ENCODE peak calls at places on chromosome 6, in seven cellular contexts. H is NB4, Z is gastrocnemius medialis, G is left lung, Q is mucosa of descending colon, A is lower lobe of right lung, O is IMR-90. M is an unnamed sample.

GRCh38 chr6:85498596-85499258 is 48.8 kb downstream of the NT5E start:
- DNase-seq in H (no peak), G (no peak), Z (no peak), Q (peak; percentile 71), A (no peak), O (peak; percentile 46), M (no peak)

GRCh38 chr6:110415297-110415916 is at the start of gene DDO:
- DNase-seq in Z (peak; percentile 96), O (peak; percentile 22), H (no peak), Q (peak; percentile 59), G (peak; percentile 64), A (peak; percentile 70), M (no peak)

GRCh38 chr6:163780993-163781392 is 366.5 kb downstream of the QKI start:
- DNase-seq in A (no peak), G (no peak), O (peak; percentile 11), Z (peak; percentile 91), H (no peak), Q (no peak), M (no peak)

GRCh38 chr6:128657181-128657580 is 136.8 kb upstream of the PTPRK start:
- DNase-seq in H (no peak), G (no peak), O (peak; percentile 49), A (no peak), Z (no peak), Q (no peak), M (no peak)

GRCh38 chr6:150685860-150686259 is 86.2 kb downstream of the PLEKHG1 start:
- DNase-seq in O (peak; percentile 1), A (peak; percentile 58), H (peak; percentile 49), Z (no peak), G (peak; percentile 56), Q (peak; percentile 61), M (no peak)

GRCh38 chr6:24274441-24275083 is 83.3 kb downstream of the DCDC2 start:
- DNase-seq in Q (peak; percentile 7), H (peak; percentile 23), A (no peak), O (peak; percentile 23), Z (no peak), G (no peak), M (no peak)

GRCh38 chr6:80480478-80481157 is 374.1 kb downstream of the BCKDHB start:
- DNase-seq in Q (no peak), H (no peak), G (no peak), A (no peak), Z (no peak), O (no peak), M (no peak)

GRCh38 chr6:110593637-110594036 is 117.2 kb upstream of the SLC22A16 start:
- DNase-seq in G (no peak), A (no peak), Z (no peak), O (no peak), Q (no peak), H (no peak), M (no peak)

GRCh38 chr6:104633125-104633524 is 226.6 kb downstream of the HACE1 start:
- DNase-seq in A (no peak), G (no peak), O (no peak), Z (no peak), H (no peak), Q (no peak), M (no peak)

GRCh38 chr6:41040101-41040910 is 1.3 kb upstream of the UNC5CL start:
- DNase-seq in O (no peak), Q (peak; percentile 55), G (peak; percentile 75), A (no peak), Z (peak; percentile 50), H (peak; percentile 52), M (no peak)

GRCh38 chr6:45483021-45483420 is 105.3 kb upstream of the SUPT3H start:
- DNase-seq in Q (no peak), O (peak; percentile 98), A (no peak), G (no peak), Z (no peak), H (no peak), M (peak; percentile 99)

GRCh38 chr6:126352514-126352913 is 12.6 kb downstream of the CENPW start:
- DNase-seq in O (no peak), Q (no peak), H (no peak), Z (no peak), G (no peak), A (no peak), M (no peak)

GRCh38 chr6:142478117-142478516 is 176.3 kb downstream of the ADGRG6 start:
- DNase-seq in Z (no peak), H (peak; percentile 80), G (no peak), O (peak; percentile 41), A (peak; percentile 45), Q (no peak), M (no peak)

GRCh38 chr6:149581349-149581748 is 15.2 kb downstream of the GINM1 start:
- DNase-seq in G (no peak), H (no peak), Z (no peak), Q (no peak), O (no peak), A (no peak), M (no peak)

GRCh38 chr6:65706436-65706835 is 590 bp downstream of the EYS start:
- DNase-seq in Z (no peak), H (no peak), O (no peak), A (no peak), Q (no peak), G (no peak), M (no peak)

GRCh38 chr6:84618836-84619235 is 145.6 kb downstream of the TBX18 start:
- DNase-seq in H (no peak), O (peak; percentile 86), Q (no peak), A (no peak), G (no peak), Z (no peak), M (no peak)

GRCh38 chr6:5626727-5627426 is 365.6 kb downstream of the FARS2 start:
- DNase-seq in Q (no peak), A (no peak), Z (no peak), G (no peak), O (no peak), H (no peak), M (no peak)

GRCh38 chr6:169841907-169842606 is 90.6 kb downstream of the ERMARD start:
- DNase-seq in Q (no peak), H (no peak), G (no peak), O (no peak), Z (no peak), A (no peak), M (no peak)

GRCh38 chr6:138331444-138331843 is 46.3 kb upstream of the SMIM28 start:
- DNase-seq in H (no peak), G (no peak), Q (no peak), A (no peak), O (no peak), Z (no peak), M (no peak)

GRCh38 chr6:148989585-148989984 is 242.8 kb downstream of the UST start:
- DNase-seq in G (no peak), O (no peak), A (no peak), H (no peak), Z (no peak), Q (no peak), M (no peak)

GRCh38 chr6:44006123-44006871 is 121.0 kb downstream of the MRPL14 start:
- DNase-seq in A (no peak), O (peak; percentile 59), H (no peak), Q (no peak), G (peak; percentile 25), Z (no peak), M (no peak)

GRCh38 chr6:21587925-21588811 is 5.4 kb upstream of the SOX4 start:
- DNase-seq in O (peak; percentile 44), Z (no peak), A (peak; percentile 72), G (peak; percentile 75), Q (peak; percentile 77), H (peak; percentile 73), M (no peak)

GRCh38 chr6:155521719-155522118 is 66.1 kb upstream of the NOX3 start:
- DNase-seq in O (peak; percentile 61), A (no peak), H (peak; percentile 32), G (no peak), Z (no peak), Q (no peak), M (peak; percentile 62)

GRCh38 chr6:78530208-78530607 is 337.1 kb upstream of the IRAK1BP1 start:
- DNase-seq in Z (no peak), Q (no peak), H (peak; percentile 9), G (no peak), O (no peak), A (no peak), M (no peak)

GRCh38 chr6:80641591-80641990 is 535.1 kb downstream of the BCKDHB start:
- DNase-seq in O (peak; percentile 81), Q (no peak), H (no peak), Z (no peak), G (no peak), A (no peak), M (no peak)

GRCh38 chr6:10658910-10659696 is 35.3 kb downstream of the C6orf52 start:
- DNase-seq in Q (no peak), A (no peak), O (no peak), H (no peak), Z (no peak), G (no peak), M (no peak)
- H3K4me3 ChIP-seq in Q (no peak overlapping the region), A (peak overlapping the region; percentile 42), O (peak overlapping the region; percentile 39), H (no peak overlapping the region), Z (peak overlapping the region; percentile 37), G (no peak overlapping the region), M (no peak overlapping the region)

DNA sequence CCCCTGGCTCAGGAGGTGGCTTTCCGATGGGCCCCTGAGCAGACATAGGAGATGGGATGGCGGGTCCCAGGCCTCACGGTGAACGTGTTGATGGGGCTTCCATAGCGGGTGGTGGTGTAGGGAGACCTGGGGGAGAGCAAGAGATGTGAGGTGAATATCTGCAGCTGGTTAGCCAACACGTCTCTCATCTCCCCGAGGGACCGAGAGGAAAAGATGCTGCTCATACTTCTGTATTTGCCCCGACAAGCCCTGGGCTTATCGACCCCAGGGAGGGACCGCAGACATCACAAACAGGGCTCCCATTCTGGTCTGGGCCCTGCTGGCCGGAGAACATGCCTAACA is 38.7 kb downstream of the C6orf132 start:
- DNase-seq in Z (no peak), H (no peak), A (no peak), G (no peak), Q (no peak), O (no peak), M (no peak)
- H3K4me3 ChIP-seq in Z (no peak overlapping the region), H (peak overlapping the region; percentile 47), A (peak overlapping the region; percentile 57), G (no peak overlapping the region), Q (no peak overlapping the region), O (no peak overlapping the region), M (no peak overlapping the region)

GRCh38 chr6:113591896-113592827 is 265.0 kb upstream of the MARCKS start:
- DNase-seq in O (peak; percentile 31), G (no peak), A (no peak), Q (peak; percentile 91), H (no peak), Z (no peak), M (no peak)
- H3K4me3 ChIP-seq in O (no peak overlapping the region), G (no peak overlapping the region), A (no peak overlapping the region), Q (no peak overlapping the region), H (no peak overlapping the region), Z (no peak overlapping the region), M (no peak overlapping the region)

GRCh38 chr6:31304683-31305082 is 32.8 kb upstream of the HLA-C start:
- DNase-seq in A (no peak), H (peak; percentile 20), O (peak; percentile 2), G (peak; percentile 39), Z (peak; percentile 13), Q (no peak), M (no peak)

GRCh38 chr6:31305674-31306219 is 33.9 kb upstream of the HLA-C start:
- DNase-seq in Q (no peak), H (peak; percentile 37), A (no peak), O (no peak), Z (no peak), G (no peak), M (no peak)

GRCh38 chr6:31308845-31309175 is 36.9 kb upstream of the HLA-C start:
- DNase-seq in Q (no peak), Z (no peak), A (no peak), G (no peak), H (no peak), O (no peak), M (no peak)

GRCh38 chr6:31308050-31308844 is 36.4 kb upstream of the HLA-C start:
- DNase-seq in Q (no peak), O (no peak), H (no peak), A (peak; percentile 93), Z (peak; percentile 19), G (peak; percentile 65), M (no peak)

GRCh38 chr6:31307669-31308049 is 35.8 kb upstream of the HLA-C start:
- DNase-seq in Z (no peak), O (no peak), G (no peak), H (no peak), Q (no peak), A (no peak), M (no peak)
- H3K4me3 ChIP-seq in Z (peak overlapping the region; percentile 43), O (no peak overlapping the region), G (no peak overlapping the region), H (no peak overlapping the region), Q (no peak overlapping the region), A (peak overlapping the region; percentile 65), M (no peak overlapping the region)